ENCODE peak calls at places on chromosomes 3 and 15, in seven cellular contexts. B, E, V, T, O, H and W are unnamed samples.

GRCh38 chr3:125582707-125583106 is 12.6 kb downstream of the OSBPL11 start:
- DNase-seq in H (peak), O (no peak), E (no peak), B (peak), V (no peak), T (no peak), W (peak)

GRCh38 chr15:59736181-59736580 is 47.1 kb upstream of the BNIP2 start:
- DNase-seq in B (no peak), O (no peak), T (no peak), V (no peak), H (no peak), E (no peak), W (no peak)

GRCh38 chr3:13484861-13485590 is 4.9 kb downstream of the HDAC11 start:
- DNase-seq in T (no peak), E (peak), B (peak), O (no peak), H (peak), V (no peak), W (peak)

GRCh38 chr15:74888716-74889115 is 1.1 kb upstream of the MPI start:
- DNase-seq in V (no peak), H (no peak), E (no peak), O (no peak), B (no peak), T (no peak), W (no peak)

GRCh38 chr15:57541805-57542504 is 49.7 kb upstream of the MYZAP start:
- DNase-seq in O (peak), H (peak), E (peak), V (peak), T (peak), B (peak), W (peak)

GRCh38 chr3:110384601-110385000 is 687.0 kb upstream of the NECTIN3 start:
- DNase-seq in H (peak), E (no peak), T (no peak), V (no peak), B (peak), O (no peak), W (no peak)

GRCh38 chr3:127456471-127457093 is 134.0 kb downstream of the TPRA1 start:
- DNase-seq in T (no peak), V (peak), B (peak), H (peak), O (no peak), E (peak), W (no peak)

GRCh38 chr3:129001817-129002572 is 891 bp downstream of the EFCC1 start:
- DNase-seq in B (peak), H (no peak), O (peak), T (peak), E (no peak), V (no peak), W (no peak)

GRCh38 chr15:62138124-62138523 is 27.0 kb downstream of the C2CD4B start:
- DNase-seq in T (no peak), O (no peak), B (peak), V (no peak), E (no peak), H (peak), W (no peak)

GRCh38 chr3:128878011-128878457 is 1.4 kb upstream of the ACAD9 start:
- DNase-seq in T (no peak), E (no peak), V (no peak), B (no peak), O (no peak), H (no peak), W (no peak)

GRCh38 chr15:61459785-61460707 is 230.9 kb upstream of the RORA start:
- DNase-seq in O (no peak), V (no peak), H (peak), E (no peak), T (no peak), B (peak), W (no peak)

GRCh38 chr15:86256628-86257027 is 177.0 kb downstream of the AGBL1 start:
- DNase-seq in B (no peak), E (no peak), H (no peak), O (no peak), T (no peak), V (no peak), W (no peak)

GRCh38 chr3:119632829-119633228 is 27.6 kb downstream of the POPDC2 start:
- DNase-seq in V (no peak), B (no peak), E (no peak), H (no peak), T (no peak), O (no peak), W (no peak)

GRCh38 chr15:98599911-98600685 is 48.2 kb upstream of the IGF1R start:
- DNase-seq in V (no peak), T (no peak), B (peak), H (no peak), O (no peak), E (no peak), W (no peak)

GRCh38 chr3:312170-312569 is 115.6 kb downstream of the CHL1 start:
- DNase-seq in E (no peak), O (no peak), T (no peak), B (no peak), H (no peak), V (no peak), W (no peak)

GRCh38 chr3:8482960-8483665 is 18.5 kb upstream of the LMCD1 start:
- DNase-seq in H (peak), B (peak), V (peak), T (no peak), O (no peak), E (peak), W (peak)

GRCh38 chr15:57784081-57784488 is 77.6 kb downstream of the POLR2M start:
- DNase-seq in E (no peak), O (no peak), T (no peak), H (no peak), V (no peak), B (peak), W (peak)

GRCh38 chr3:11195721-11196332 is 41.5 kb downstream of the HRH1 start:
- DNase-seq in T (no peak), O (no peak), B (peak), H (peak), V (no peak), E (no peak), W (no peak)

GRCh38 chr3:19190602-19191001 is 42.3 kb downstream of the KCNH8 start:
- DNase-seq in V (no peak), T (no peak), H (no peak), E (no peak), O (no peak), B (no peak), W (no peak)

GRCh38 chr3:124778061-124778460 is 47.8 kb downstream of the UMPS start:
- DNase-seq in V (no peak), O (no peak), E (no peak), B (no peak), H (no peak), T (no peak), W (no peak)

GRCh38 chr3:9881440-9881839 is 1.4 kb upstream of the CIDEC start:
- DNase-seq in H (no peak), O (no peak), B (no peak), E (no peak), V (no peak), T (no peak), W (peak)

GRCh38 chr3:15659254-15659975 is 57.9 kb downstream of the BTD start:
- DNase-seq in V (no peak), H (no peak), E (no peak), B (peak), T (no peak), O (no peak), W (peak)

GRCh38 chr3:48561045-48561736 is 2.4 kb downstream of the UCN2 start:
- DNase-seq in O (peak), E (no peak), H (peak), B (peak), V (no peak), T (no peak), W (peak)

GRCh38 chr15:38069506-38069905 is 135.1 kb downstream of the TMCO5A start:
- DNase-seq in O (no peak), V (no peak), B (peak), H (peak), T (no peak), E (no peak), W (peak)

GRCh38 chr15:62975515-62975914 is 67.0 kb upstream of the TPM1 start:
- DNase-seq in O (no peak), H (no peak), E (no peak), V (no peak), T (no peak), B (no peak), W (no peak)

GRCh38 chr3:39127907-39128303 is 20.4 kb downstream of the TTC21A start:
- DNase-seq in V (no peak), B (no peak), O (no peak), H (no peak), E (no peak), T (no peak), W (no peak)

GRCh38 chr15:90191795-90192494 is 9.2 kb upstream of the SEMA4B start:
- DNase-seq in T (no peak), B (peak), H (peak), E (peak), O (no peak), V (peak), W (peak)

GRCh38 chr3:901953-902778 is 190.7 kb upstream of the CNTN6 start:
- DNase-seq in H (peak), O (no peak), B (peak), E (no peak), T (no peak), V (no peak), W (no peak)

GRCh38 chr3:136281966-136282554 is 31.9 kb downstream of the PCCB start:
- DNase-seq in O (no peak), E (no peak), V (no peak), B (no peak), H (no peak), T (no peak), W (no peak)

GRCh38 chr3:49841806-49842205 is 14.6 kb downstream of the TRAIP start:
- DNase-seq in H (no peak), B (no peak), V (peak), O (no peak), T (no peak), E (peak), W (no peak)

GRCh38 chr3:197508924-197509775 is 46.6 kb downstream of the BDH1 start:
- DNase-seq in H (no peak), T (no peak), B (no peak), V (no peak), E (no peak), O (no peak), W (no peak)

GRCh38 chr15:67836477-67836876 is 3.4 kb downstream of the RNU6-1 start:
- DNase-seq in B (peak), E (no peak), V (peak), O (no peak), H (peak), T (no peak), W (peak)

GRCh38 chr15:65791335-65792129 is 561 bp downstream of the DENND4A start:
- DNase-seq in H (peak), B (peak), O (no peak), E (peak), V (peak), T (peak), W (peak)

GRCh38 chr15:71011503-71012155 is 103.6 kb upstream of the THSD4 start:
- DNase-seq in E (no peak), H (peak), T (peak), O (no peak), B (peak), V (no peak), W (peak)

GRCh38 chr3:9786825-9787654 is 5.2 kb downstream of the TADA3 start:
- DNase-seq in V (no peak), E (no peak), H (no peak), O (no peak), T (peak), B (no peak), W (no peak)

GRCh38 chr15:70199601-70200000 is 101.9 kb upstream of the TLE3 start:
- DNase-seq in O (no peak), B (no peak), H (no peak), E (no peak), T (no peak), V (no peak), W (no peak)

GRCh38 chr3:107283948-107284347 is 93.3 kb upstream of the CCDC54 start:
- DNase-seq in B (no peak), E (no peak), O (no peak), H (no peak), V (no peak), T (no peak), W (no peak)

GRCh38 chr3:58962040-58962651 is 87.7 kb downstream of the CFAP20DC start:
- DNase-seq in T (no peak), B (peak), O (no peak), V (no peak), E (no peak), H (no peak), W (no peak)